ENCODE peak calls at places on chromosome 10, in eight cellular contexts. One of them, this sample, is unnamed.

GRCh38 chr10:59177862-59178235 is 1.4 kb downstream of the PHYHIPL start:
- DNase-seq in LNCaP clone FGC: no peak
- DNase-seq in fibroblast of pulmonary artery: no peak
- DNase-seq in CD4-positive, alpha-beta T cell: no peak
- DNase-seq in AG04449: no peak
- DNase-seq in activated T-helper 1 cell treated with Interleukin-2 at 50 U/mL for 16 hours: no peak
- DNase-seq in hippocampal formation: no peak
- DNase-seq in GM23338: no peak
- DNase-seq in this sample: no peak

GRCh38 chr10:58206251-58206650 is 61.4 kb downstream of the IPMK start:
- DNase-seq in activated T-helper 1 cell treated with Interleukin-2 at 50 U/mL for 16 hours: no peak
- DNase-seq in GM23338: no peak
- DNase-seq in AG04449: no peak
- DNase-seq in CD4-positive, alpha-beta T cell: no peak
- DNase-seq in hippocampal formation: no peak
- DNase-seq in fibroblast of pulmonary artery: no peak
- DNase-seq in LNCaP clone FGC: no peak
- DNase-seq in this sample: no peak

GRCh38 chr10:95513941-95514392 is 47.2 kb downstream of the SORBS1 start:
- DNase-seq in activated T-helper 1 cell treated with Interleukin-2 at 50 U/mL for 16 hours: no peak
- DNase-seq in fibroblast of pulmonary artery: peak
- DNase-seq in CD4-positive, alpha-beta T cell: no peak
- DNase-seq in GM23338: no peak
- DNase-seq in hippocampal formation: peak
- DNase-seq in AG04449: no peak
- DNase-seq in LNCaP clone FGC: no peak
- DNase-seq in this sample: peak

GRCh38 chr10:100882681-100883321 is 30.0 kb upstream of the SLF2 start:
- DNase-seq in hippocampal formation: no peak
- DNase-seq in activated T-helper 1 cell treated with Interleukin-2 at 50 U/mL for 16 hours: no peak
- DNase-seq in fibroblast of pulmonary artery: peak
- DNase-seq in AG04449: no peak
- DNase-seq in CD4-positive, alpha-beta T cell: no peak
- DNase-seq in GM23338: no peak
- DNase-seq in LNCaP clone FGC: no peak
- DNase-seq in this sample: no peak

GRCh38 chr10:15824498-15824897 is 35.8 kb downstream of the MINDY3 start:
- DNase-seq in CD4-positive, alpha-beta T cell: no peak
- DNase-seq in LNCaP clone FGC: no peak
- DNase-seq in GM23338: no peak
- DNase-seq in AG04449: no peak
- DNase-seq in activated T-helper 1 cell treated with Interleukin-2 at 50 U/mL for 16 hours: no peak
- DNase-seq in hippocampal formation: peak
- DNase-seq in fibroblast of pulmonary artery: peak
- DNase-seq in this sample: no peak

GRCh38 chr10:24989867-24990266 is 26.1 kb downstream of the ENKUR start:
- DNase-seq in LNCaP clone FGC: no peak
- DNase-seq in activated T-helper 1 cell treated with Interleukin-2 at 50 U/mL for 16 hours: no peak
- DNase-seq in GM23338: no peak
- DNase-seq in fibroblast of pulmonary artery: peak
- DNase-seq in hippocampal formation: peak
- DNase-seq in CD4-positive, alpha-beta T cell: no peak
- DNase-seq in AG04449: no peak
- DNase-seq in this sample: no peak

GRCh38 chr10:42781893-42782445 is 626 bp upstream of the BMS1 start:
- DNase-seq in AG04449: no peak
- DNase-seq in fibroblast of pulmonary artery: peak
- DNase-seq in CD4-positive, alpha-beta T cell: no peak
- DNase-seq in activated T-helper 1 cell treated with Interleukin-2 at 50 U/mL for 16 hours: no peak
- DNase-seq in hippocampal formation: no peak
- DNase-seq in GM23338: no peak
- DNase-seq in LNCaP clone FGC: no peak
- DNase-seq in this sample: no peak

GRCh38 chr10:67520924-67521520 is 175.0 kb downstream of the CTNNA3 start:
- DNase-seq in AG04449: peak
- DNase-seq in hippocampal formation: peak
- DNase-seq in LNCaP clone FGC: peak
- DNase-seq in CD4-positive, alpha-beta T cell: peak
- DNase-seq in fibroblast of pulmonary artery: peak
- DNase-seq in activated T-helper 1 cell treated with Interleukin-2 at 50 U/mL for 16 hours: no peak
- DNase-seq in GM23338: peak
- DNase-seq in this sample: no peak

GRCh38 chr10:69456880-69457693 is 5.8 kb downstream of the TSPAN15 start:
- DNase-seq in fibroblast of pulmonary artery: no peak
- DNase-seq in AG04449: no peak
- DNase-seq in CD4-positive, alpha-beta T cell: no peak
- DNase-seq in activated T-helper 1 cell treated with Interleukin-2 at 50 U/mL for 16 hours: no peak
- DNase-seq in LNCaP clone FGC: no peak
- DNase-seq in hippocampal formation: no peak
- DNase-seq in GM23338: no peak
- DNase-seq in this sample: no peak

GRCh38 chr10:103106556-103106955 is 86.5 kb downstream of the NT5C2 start:
- DNase-seq in activated T-helper 1 cell treated with Interleukin-2 at 50 U/mL for 16 hours: no peak
- DNase-seq in GM23338: no peak
- DNase-seq in CD4-positive, alpha-beta T cell: no peak
- DNase-seq in hippocampal formation: no peak
- DNase-seq in AG04449: no peak
- DNase-seq in LNCaP clone FGC: no peak
- DNase-seq in fibroblast of pulmonary artery: no peak
- DNase-seq in this sample: no peak

GRCh38 chr10:120494313-120494710 is 37.3 kb downstream of the PLPP4 start:
- DNase-seq in LNCaP clone FGC: no peak
- DNase-seq in hippocampal formation: no peak
- DNase-seq in fibroblast of pulmonary artery: no peak
- DNase-seq in activated T-helper 1 cell treated with Interleukin-2 at 50 U/mL for 16 hours: no peak
- DNase-seq in GM23338: no peak
- DNase-seq in CD4-positive, alpha-beta T cell: no peak
- DNase-seq in AG04449: no peak
- DNase-seq in this sample: no peak

GRCh38 chr10:16611037-16611436 is 89.4 kb upstream of the C1QL3 start:
- DNase-seq in AG04449: no peak
- DNase-seq in hippocampal formation: no peak
- DNase-seq in GM23338: no peak
- DNase-seq in LNCaP clone FGC: no peak
- DNase-seq in fibroblast of pulmonary artery: peak
- DNase-seq in CD4-positive, alpha-beta T cell: no peak
- DNase-seq in activated T-helper 1 cell treated with Interleukin-2 at 50 U/mL for 16 hours: no peak
- DNase-seq in this sample: no peak